ENCODE peak calls at places on chromosomes 12 and 14, in five cellular contexts. A, T, N, Z and U are unnamed samples.

GRCh38 chr12:21934173-21934572 is 7.1 kb downstream of the ABCC9 start:
- DNase-seq in N (peak; percentile 68), T (no peak), Z (no peak), A (no peak), U (no peak)

GRCh38 chr12:76030378-76031080 is 1.0 kb downstream of the PHLDA1 start:
- DNase-seq in A (peak; percentile 34), Z (no peak), N (peak; percentile 52), T (peak; percentile 72), U (peak; percentile 42)

GRCh38 chr14:61584258-61584657 is 111.1 kb upstream of the HIF1A start:
- DNase-seq in A (no peak), Z (no peak), N (peak; percentile 92), T (peak; percentile 54), U (no peak)

GRCh38 chr12:88309546-88309945 is 167.4 kb downstream of the TMTC3 start:
- DNase-seq in Z (no peak), A (no peak), N (peak; percentile 83), T (peak; percentile 69), U (no peak)

GRCh38 chr14:103520657-103521437 is 1.8 kb downstream of the CKB start:
- DNase-seq in A (peak; percentile 81), T (peak; percentile 58), Z (no peak), N (peak; percentile 40), U (peak; percentile 79)

GRCh38 chr12:82931349-82932116 is 244.8 kb downstream of the TMTC2 start:
- DNase-seq in N (no peak), T (no peak), A (no peak), Z (no peak), U (no peak)

GRCh38 chr14:100263141-100263540 is 24.2 kb downstream of the YY1 start:
- DNase-seq in T (no peak), A (no peak), N (no peak), Z (no peak), U (no peak)

GRCh38 chr12:69062838-69063237 is 129.9 kb upstream of the CPM start:
- DNase-seq in T (no peak), N (peak; percentile 8), A (no peak), Z (no peak), U (no peak)

GRCh38 chr14:61950340-61950739 is 188.1 kb downstream of the SNAPC1 start:
- DNase-seq in T (no peak), Z (no peak), A (no peak), N (no peak), U (no peak)

GRCh38 chr12:67040861-67041137 is 228.4 kb upstream of the CAND1 start:
- DNase-seq in A (no peak), T (no peak), Z (no peak), N (no peak), U (no peak)

GRCh38 chr12:104471336-104471735 is 14.6 kb downstream of the CHST11 start:
- DNase-seq in A (no peak), N (no peak), Z (no peak), T (no peak), U (no peak)

GRCh38 chr12:52828156-52829090 is 5.7 kb downstream of the KRT79 start:
- DNase-seq in T (peak; percentile 51), A (no peak), Z (no peak), N (no peak), U (no peak)

GRCh38 chr12:56288705-56289387 is 11.3 kb downstream of the CS start:
- DNase-seq in Z (no peak), T (no peak), A (no peak), N (no peak), U (no peak)

GRCh38 chr12:2179953-2180736 is 127.4 kb downstream of the CACNA1C start:
- DNase-seq in T (peak; percentile 96), Z (peak; percentile 87), N (peak; percentile 98), A (no peak), U (no peak)

GRCh38 chr14:72546359-72547035 is 347.4 kb downstream of the DPF3 start:
- DNase-seq in T (no peak), Z (no peak), N (no peak), A (no peak), U (no peak)

GRCh38 chr14:74389980-74390379 is 36.0 kb downstream of the SYNDIG1L start:
- DNase-seq in Z (no peak), T (no peak), N (no peak), A (no peak), U (no peak)

GRCh38 chr12:108734200-108734906 is 3.0 kb upstream of the CORO1C start:
- DNase-seq in N (peak; percentile 97), Z (peak; percentile 46), A (no peak), T (peak; percentile 80), U (peak; percentile 42)

GRCh38 chr12:61891632-61892031 is 368.6 kb upstream of the USP15 start:
- DNase-seq in T (no peak), N (no peak), A (no peak), Z (no peak), U (no peak)

GRCh38 chr12:93785262-93786010 is 108.3 kb downstream of the CRADD start:
- DNase-seq in Z (peak; percentile 85), N (peak; percentile 97), A (no peak), T (peak; percentile 97), U (no peak)

GRCh38 chr14:22088614-22089359 is 415.2 kb upstream of the OR4E1 start:
- DNase-seq in Z (no peak), T (peak; percentile 18), N (peak; percentile 27), A (no peak), U (no peak)

GRCh38 chr12:104219361-104219892 is 3.8 kb downstream of the TXNRD1 start:
- DNase-seq in Z (peak; percentile 94), N (peak; percentile 98), T (peak; percentile 99), A (no peak), U (no peak)

GRCh38 chr14:50985124-50985815 is 41.0 kb upstream of the PYGL start:
- DNase-seq in N (no peak), Z (no peak), T (no peak), A (no peak), U (no peak)

GRCh38 chr14:89000007-89000942 is 175.8 kb downstream of the TTC8 start:
- DNase-seq in T (peak; percentile 96), Z (peak; percentile 99), A (no peak), N (peak; percentile 98), U (no peak)

GRCh38 chr14:56979961-56980360 is 169.7 kb upstream of the OTX2 start:
- DNase-seq in A (no peak), T (no peak), N (no peak), Z (no peak), U (no peak)

GRCh38 chr12:114733919-114734318 is 49.9 kb upstream of the TBX3 start:
- DNase-seq in N (no peak), Z (no peak), T (no peak), A (no peak), U (no peak)

GRCh38 chr12:116882742-116883141 is 1.5 kb upstream of the HRK start:
- DNase-seq in Z (no peak), N (peak; percentile 61), A (no peak), T (peak; percentile 50), U (peak; percentile 26)

GRCh38 chr12:116880213-116880816 is 926 bp downstream of the HRK start:
- DNase-seq in N (no peak), T (no peak), A (no peak), Z (no peak), U (no peak)

GRCh38 chr12:116880817-116881324 is 370 bp downstream of the HRK start:
- DNase-seq in Z (no peak), T (peak; percentile 34), A (peak; percentile 30), N (peak; percentile 45), U (peak; percentile 69)

GRCh38 chr12:116881867-116882507 is 746 bp upstream of the HRK start:
- DNase-seq in T (no peak), A (no peak), N (no peak), Z (no peak), U (no peak)

GRCh38 chr12:116881325-116881866 is at the start of gene HRK:
- DNase-seq in Z (no peak), N (no peak), A (no peak), T (no peak), U (no peak)
- TF ChIP-seq CTCF in Z (no peak), N (no peak), A (no peak), T (no peak), U (no peak)

DNA sequence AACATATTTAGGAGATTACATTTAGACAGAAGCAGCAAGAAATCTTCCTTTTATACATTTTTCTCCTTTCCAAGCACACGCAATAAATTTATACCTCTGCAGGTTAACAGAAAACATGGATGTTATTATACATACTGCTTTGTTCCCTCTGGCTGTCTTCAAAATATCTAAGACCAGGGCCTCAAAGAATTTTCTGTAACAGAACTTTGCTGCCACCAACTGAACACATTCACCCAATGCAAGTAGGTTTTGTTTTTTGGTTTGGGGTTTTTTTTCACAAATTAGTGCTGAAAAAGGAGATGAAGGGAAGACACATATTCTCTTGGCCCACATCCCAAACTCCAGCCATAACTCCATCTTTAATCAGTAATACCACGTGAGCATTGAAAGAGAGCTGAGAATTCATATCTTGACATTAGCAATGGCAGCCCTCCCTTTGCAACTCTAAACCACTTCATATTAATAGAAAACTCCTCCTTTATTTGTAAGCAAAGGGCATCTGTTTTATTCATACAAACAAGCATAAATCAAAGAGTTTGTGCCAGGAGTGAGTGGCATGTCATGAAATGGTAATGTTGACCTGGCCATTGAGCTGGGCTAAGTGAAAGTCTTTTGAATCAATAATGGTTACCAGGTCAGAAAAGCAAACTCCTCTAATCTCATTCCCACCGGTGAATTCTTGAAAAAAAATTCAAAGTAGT is 150.8 kb upstream of the FSCB start:
- DNase-seq in T (peak; percentile 66), A (no peak), Z (no peak), N (peak; percentile 0), U (no peak)
- TF ChIP-seq CTCF in T (peak; percentile 27), A (peak; percentile 59), Z (peak; percentile 32), N (no peak), U (no peak)

DNA sequence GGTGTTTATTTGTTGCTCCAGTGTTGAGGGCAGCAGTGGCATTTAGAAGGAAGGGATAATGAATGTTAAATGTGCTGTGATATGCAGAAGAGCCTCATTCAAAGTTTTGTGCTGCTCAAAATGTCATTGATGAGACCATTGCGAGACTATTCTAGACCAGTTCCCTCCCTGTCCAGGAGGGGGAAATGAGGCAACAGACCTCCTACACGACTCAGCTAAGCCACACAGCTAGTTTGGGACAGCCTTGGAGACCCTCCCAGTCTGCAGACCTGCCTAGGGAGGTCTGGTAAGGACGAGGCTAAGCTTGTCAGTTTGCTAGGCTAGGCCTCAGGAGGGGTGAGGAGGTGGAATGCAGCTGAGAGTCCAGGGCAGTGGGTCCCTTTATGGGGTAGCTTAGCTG is 116.0 kb downstream of the NRXN3 start:
- DNase-seq in N (no peak), A (no peak), Z (no peak), T (no peak), U (no peak)
- TF ChIP-seq CTCF in N (no peak), A (no peak), Z (no peak), T (no peak), U (no peak)

GRCh38 chr14:39423793-39424192 is 8.4 kb downstream of the FBXO33 start:
- DNase-seq in A (no peak), Z (no peak), N (no peak), T (no peak), U (no peak)

GRCh38 chr14:39428118-39428517 is 4.1 kb downstream of the FBXO33 start:
- DNase-seq in A (no peak), N (no peak), Z (no peak), T (no peak), U (no peak)

GRCh38 chr14:39430762-39431415 is 1.3 kb downstream of the FBXO33 start:
- DNase-seq in T (no peak), N (peak; percentile 13), Z (no peak), A (no peak), U (no peak)

GRCh38 chr14:39425947-39426346 is 6.3 kb downstream of the FBXO33 start:
- DNase-seq in Z (no peak), A (no peak), N (no peak), T (no peak), U (no peak)

DNA sequence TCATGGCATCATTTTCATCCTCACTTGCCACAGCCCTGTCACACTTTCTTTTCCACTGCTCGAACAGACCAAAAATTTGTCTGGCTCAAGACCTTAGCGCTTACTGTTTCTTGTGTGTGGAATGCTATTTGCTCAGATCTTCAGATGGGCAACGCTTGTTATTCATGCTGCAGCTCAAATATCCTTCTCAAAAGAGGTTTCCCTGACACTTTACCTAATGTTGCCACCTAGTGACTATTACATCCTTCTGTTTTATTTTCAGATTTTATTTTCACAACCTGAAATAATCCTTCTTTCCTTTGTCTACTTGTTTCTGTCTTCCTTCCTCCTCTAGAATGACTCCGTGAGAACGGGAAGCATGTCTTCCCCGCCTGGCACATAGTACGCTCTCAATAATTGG is 5.6 kb downstream of the FBXO33 start:
- DNase-seq in A (no peak), N (peak; percentile 59), T (peak; percentile 76), Z (peak; percentile 35), U (no peak)
- TF ChIP-seq CTCF in A (no peak), N (peak; percentile 46), T (peak; percentile 21), Z (peak; percentile 27), U (peak; percentile 12)